ENCODE peak calls at places on chromosomes 5 and 9, in four cellular contexts. R, G, Y and M are unnamed samples.

GRCh38 chr9:121141706-121142105 is 60.0 kb downstream of the RAB14 start:
- DNase-seq in R (no peak), G (no peak), Y (no peak), M (no peak)

GRCh38 chr5:176995122-176995490 is 11.5 kb downstream of the UIMC1 start:
- DNase-seq in R (no peak), G (no peak), Y (no peak), M (no peak)

GRCh38 chr5:71701409-71701808 is 17.7 kb upstream of the CARTPT start:
- DNase-seq in R (no peak), G (no peak), Y (no peak), M (no peak)

GRCh38 chr9:38651400-38652042 is 31.1 kb upstream of the ANKRD18A start:
- DNase-seq in R (no peak), G (no peak), Y (no peak), M (peak; percentile 64)

GRCh38 chr9:96071245-96072124 is 196.0 kb downstream of the ERCC6L2 start:
- DNase-seq in R (no peak), G (no peak), Y (peak; percentile 16), M (no peak)

GRCh38 chr9:16619341-16619740 is 251.1 kb downstream of the BNC2 start:
- DNase-seq in R (no peak), G (no peak), Y (no peak), M (no peak)

GRCh38 chr9:20476912-20477311 is 145.4 kb downstream of the MLLT3 start:
- DNase-seq in R (no peak), G (no peak), Y (peak; percentile 84), M (no peak)

GRCh38 chr9:76365028-76365427 is 29.2 kb downstream of the RFK start:
- DNase-seq in R (no peak), G (no peak), Y (peak; percentile 78), M (no peak)

GRCh38 chr9:109411818-109412352 is 86.2 kb downstream of the PTPN3 start:
- DNase-seq in R (no peak), G (no peak), Y (no peak), M (no peak)

GRCh38 chr9:108162664-108163063 is 673.1 kb upstream of the KLF4 start:
- DNase-seq in R (no peak), G (no peak), Y (no peak), M (no peak)

GRCh38 chr5:107894361-107894760 is 223.6 kb upstream of the EFNA5 start:
- DNase-seq in R (no peak), G (no peak), Y (no peak), M (no peak)

GRCh38 chr5:166722939-166723338 is 1568.5 kb upstream of the WWC1 start:
- DNase-seq in R (no peak), G (no peak), Y (no peak), M (no peak)

GRCh38 chr5:103510851-103511553 is 51.6 kb downstream of the NUDT12 start:
- DNase-seq in R (no peak), G (no peak), Y (peak; percentile 60), M (no peak)
- TF ChIP-seq EP300 in R (no peak), G (no peak), Y (no peak), M (no peak)

GRCh38 chr9:129610473-129611301 is 10.2 kb downstream of the C9orf50 start:
- DNase-seq in R (peak; percentile 81), G (peak; percentile 60), Y (peak; percentile 48), M (no peak)
- TF ChIP-seq EP300 in R (no peak), G (no peak), Y (no peak), M (no peak)

GRCh38 chr5:1466631-1467265 is 21.5 kb upstream of the SLC6A3 start:
- DNase-seq in R (no peak), G (no peak), Y (no peak), M (no peak)
- TF ChIP-seq EP300 in R (no peak), G (no peak), Y (no peak), M (no peak)

GRCh38 chr5:26719824-26720223 is 318.6 kb downstream of the CDH9 start:
- DNase-seq in R (no peak), G (no peak), Y (no peak), M (no peak)
- TF ChIP-seq EP300 in R (no peak), G (no peak), Y (no peak), M (no peak)

DNA sequence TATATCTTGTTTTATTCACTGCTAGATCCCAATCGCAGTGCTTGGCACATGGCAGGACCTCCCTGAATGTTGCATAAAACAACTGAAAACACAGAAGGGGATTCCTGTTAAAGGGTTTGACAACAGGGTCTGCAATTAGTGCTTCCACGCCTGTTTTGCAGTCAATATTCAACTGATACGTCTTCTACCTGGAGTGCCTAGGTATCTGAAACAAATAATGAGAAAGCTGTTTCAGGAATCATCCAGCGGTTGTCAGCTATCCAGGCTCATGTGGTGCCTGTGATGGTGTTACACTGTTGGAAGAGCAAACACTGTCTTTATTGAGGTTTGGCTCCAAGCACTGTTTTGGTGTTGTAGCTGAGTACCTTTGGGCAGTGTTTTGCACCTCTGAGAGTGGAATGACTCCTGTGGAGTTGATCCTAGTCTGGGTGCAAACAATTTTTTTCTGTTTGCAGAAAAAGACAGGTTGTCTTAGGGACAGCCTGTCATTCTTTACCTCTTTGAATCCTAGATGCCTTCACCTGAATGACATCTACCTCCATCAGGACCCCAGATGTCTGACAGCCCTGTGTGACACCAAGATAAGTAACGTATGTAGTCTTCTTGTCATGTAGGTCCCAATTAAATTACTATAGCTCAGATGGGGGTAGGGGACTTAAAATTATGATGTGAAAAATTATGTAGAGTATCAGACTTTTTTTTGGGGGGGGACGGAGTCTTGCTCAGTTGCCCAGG is 14.8 kb upstream of the MATR3 start:
- DNase-seq in R (no peak), G (no peak), Y (no peak), M (no peak)
- TF ChIP-seq EP300 in R (no peak), G (no peak), Y (no peak), M (no peak)

DNA sequence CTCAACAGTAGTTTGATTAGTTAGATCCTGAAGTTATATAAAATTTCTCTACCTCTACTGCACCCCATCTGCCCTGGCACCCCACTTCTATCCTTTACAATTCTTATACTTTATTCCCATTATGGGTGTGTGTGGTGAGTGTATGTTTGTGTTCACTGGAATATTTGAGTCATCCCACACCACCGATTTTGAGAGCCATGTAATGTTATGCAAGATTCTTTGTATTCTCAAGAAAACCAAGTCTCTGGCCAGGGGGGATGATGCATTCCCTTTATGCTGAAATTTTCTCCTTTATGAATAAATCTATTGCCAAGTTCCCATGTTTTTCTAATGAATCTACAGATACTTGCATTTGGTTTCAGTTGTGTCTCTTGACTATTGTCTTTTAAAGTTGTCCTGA is 266.8 kb downstream of the ARHGEF28 start:
- DNase-seq in R (no peak), G (no peak), Y (no peak), M (no peak)
- TF ChIP-seq EP300 in R (no peak), G (no peak), Y (no peak), M (no peak)

GRCh38 chr9:128911529-128912035 is 9.2 kb upstream of the PHYHD1 start:
- DNase-seq in R (no peak), G (no peak), Y (peak; percentile 80), M (no peak)

GRCh38 chr9:128912270-128912853 is 8.4 kb upstream of the PHYHD1 start:
- DNase-seq in R (no peak), G (no peak), Y (peak; percentile 91), M (no peak)

GRCh38 chr9:128910906-128911305 is 9.9 kb upstream of the PHYHD1 start:
- DNase-seq in R (no peak), G (no peak), Y (no peak), M (no peak)

GRCh38 chr9:128913995-128914772 is 6.6 kb upstream of the PHYHD1 start:
- DNase-seq in R (no peak), G (no peak), Y (no peak), M (no peak)

GRCh38 chr9:128913048-128913900 is 7.5 kb upstream of the PHYHD1 start:
- DNase-seq in R (no peak), G (no peak), Y (no peak), M (no peak)
- TF ChIP-seq EP300 in R (no peak), G (no peak), Y (no peak), M (no peak)

GRCh38 chr9:3875371-3876132 is 349.8 kb upstream of the RFX3 start:
- DNase-seq in R (no peak), G (no peak), Y (no peak), M (no peak)
- TF ChIP-seq EP300 in R (no peak), G (no peak), Y (no peak), M (no peak)

GRCh38 chr9:27633754-27634153 is 60.5 kb upstream of the C9orf72 start:
- DNase-seq in R (no peak), G (no peak), Y (no peak), M (no peak)

GRCh38 chr9:27634879-27635278 is 61.6 kb upstream of the C9orf72 start:
- DNase-seq in R (no peak), G (no peak), Y (no peak), M (no peak)

GRCh38 chr9:27638716-27639115 is 65.4 kb upstream of the C9orf72 start:
- DNase-seq in R (no peak), G (no peak), Y (no peak), M (no peak)
- TF ChIP-seq EP300 in R (no peak), G (no peak), Y (no peak), M (no peak)

GRCh38 chr9:29796291-29796952 is 2223.1 kb upstream of the C9orf72 start:
- DNase-seq in R (no peak), G (no peak), Y (no peak), M (no peak)
- TF ChIP-seq EP300 in R (no peak), G (no peak), Y (no peak), M (no peak)